ENCODE peak calls at places on chromosomes 16 and 17, in seven cellular contexts. R is ovary; F is right cardiac atrium; L is CD4-positive, CD25-positive, alpha-beta regulatory T cell; W is AG04450; U is mucosa of descending colon; D is body of pancreas. C is an unnamed sample.

GRCh38 chr17:27939489-27940465 is 46.6 kb upstream of the LYRM9 start:
- DNase-seq in R (no peak), L (no peak), U (no peak), D (no peak), F (no peak), W (no peak), C (no peak)

GRCh38 chr16:13543850-13544249 is 376.1 kb upstream of the ERCC4 start:
- DNase-seq in U (no peak), W (no peak), R (no peak), D (no peak), F (no peak), L (no peak), C (no peak)

GRCh38 chr16:85929259-85929704 is 30.3 kb downstream of the IRF8 start:
- DNase-seq in R (no peak), D (no peak), F (no peak), L (no peak), W (no peak), U (no peak), C (no peak)

GRCh38 chr17:51124641-51125503 is 4.2 kb upstream of the SPAG9 start:
- DNase-seq in R (no peak), U (no peak), W (no peak), L (no peak), D (no peak), F (no peak), C (no peak)

GRCh38 chr17:69269174-69269998 is 40.8 kb upstream of the ABCA10 start:
- DNase-seq in D (no peak), R (no peak), L (no peak), W (no peak), F (no peak), U (no peak), C (peak; percentile 85)

GRCh38 chr17:28612936-28613872 is 781 bp downstream of the RSKR start:
- DNase-seq in W (peak; percentile 8), U (peak; percentile 59), D (peak; percentile 31), L (peak; percentile 43), R (peak; percentile 41), F (no peak), C (peak; percentile 64)

GRCh38 chr17:78357687-78358537 is 2.0 kb downstream of the SOCS3 start:
- DNase-seq in R (no peak), D (no peak), W (no peak), L (no peak), F (peak; percentile 62), U (no peak), C (no peak)

GRCh38 chr17:62760059-62760887 is 47.8 kb downstream of the MARCHF10 start:
- DNase-seq in W (no peak), U (no peak), F (no peak), D (no peak), L (no peak), R (no peak), C (peak; percentile 76)

GRCh38 chr17:29826045-29826692 is 103.9 kb downstream of the SSH2 start:
- DNase-seq in D (no peak), L (no peak), R (no peak), F (no peak), W (no peak), U (no peak), C (no peak)

GRCh38 chr17:59287452-59287851 is 44.0 kb upstream of the YPEL2 start:
- DNase-seq in W (no peak), F (no peak), U (no peak), R (no peak), D (peak; percentile 15), L (peak; percentile 16), C (no peak)

GRCh38 chr16:89924925-89925307 is 1.8 kb downstream of the TUBB3 start:
- DNase-seq in R (no peak), U (no peak), L (no peak), W (no peak), F (no peak), D (no peak), C (peak; percentile 15)

GRCh38 chr17:45222273-45222993 is 748 bp downstream of the FMNL1 start:
- DNase-seq in F (peak; percentile 58), D (no peak), L (peak; percentile 79), W (no peak), U (no peak), R (no peak), C (no peak)

GRCh38 chr17:13587487-13588338 is 14.0 kb downstream of the HS3ST3A1 start:
- DNase-seq in R (no peak), L (no peak), W (no peak), U (no peak), D (no peak), F (no peak), C (peak; percentile 27)

GRCh38 chr17:46809110-46809571 is 9.4 kb downstream of the WNT3 start:
- DNase-seq in L (no peak), R (no peak), F (peak; percentile 9), U (no peak), W (no peak), D (no peak), C (no peak)

GRCh38 chr17:66717680-66718079 is 117.2 kb upstream of the CACNG5 start:
- DNase-seq in U (no peak), F (no peak), D (peak; percentile 91), L (no peak), R (no peak), W (no peak), C (no peak)

GRCh38 chr16:87538160-87538559 is 45.3 kb upstream of the ZCCHC14 start:
- DNase-seq in R (no peak), U (no peak), W (no peak), L (no peak), F (no peak), D (no peak), C (no peak)

GRCh38 chr16:87538594-87538993 is 45.8 kb upstream of the ZCCHC14 start:
- DNase-seq in W (no peak), D (no peak), U (no peak), L (no peak), F (no peak), R (no peak), C (peak; percentile 83)

GRCh38 chr16:87535855-87536794 is 43.3 kb upstream of the ZCCHC14 start:
- DNase-seq in F (no peak), U (no peak), W (no peak), D (no peak), L (no peak), R (no peak), C (no peak)

GRCh38 chr16:87535457-87535854 is 42.6 kb upstream of the ZCCHC14 start:
- DNase-seq in R (no peak), D (no peak), L (no peak), W (no peak), F (no peak), U (no peak), C (no peak)

DNA sequence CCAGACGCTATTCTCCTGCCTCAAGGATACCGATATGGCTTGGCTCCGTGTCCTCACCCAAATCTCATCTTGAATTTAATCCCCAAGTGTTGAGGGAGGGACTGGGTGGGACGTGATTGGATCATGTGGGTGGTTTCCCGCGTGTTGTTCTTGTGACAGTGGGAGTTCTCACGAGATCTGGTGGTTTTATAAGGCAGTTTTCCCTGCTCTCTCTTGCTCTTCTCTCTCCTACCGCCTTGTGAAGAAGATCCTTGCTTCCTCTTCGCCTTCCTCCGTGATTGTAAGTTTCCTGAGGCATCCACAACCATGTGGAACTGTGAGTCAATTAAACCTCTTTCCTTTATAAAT is 43.9 kb upstream of the ZCCHC14 start:
- DNase-seq in D (no peak), U (no peak), R (no peak), W (no peak), F (no peak), L (no peak), C (no peak)
- H3K9me3 ChIP-seq in D (no peaks in the 10 kb centered on the region), U (peaks cover 7% of the 10 kb centered on the region), R (no peaks in the 10 kb centered on the region), W (peaks cover 30% of the 10 kb centered on the region), F (no peaks in the 10 kb centered on the region), L (peaks cover 3% of the 10 kb centered on the region), C (peaks cover 22% of the 10 kb centered on the region)

GRCh38 chr17:83186226-83186625 is 106.8 kb downstream of the METRNL start:
- DNase-seq in W (no peak), L (no peak), U (no peak), F (peak; percentile 65), D (peak; percentile 2), R (peak; percentile 16), C (no peak)
- H3K9me3 ChIP-seq in W (peaks cover 18% of the 10 kb centered on the region), L (no peaks in the 10 kb centered on the region), U (no peaks in the 10 kb centered on the region), F (no peaks in the 10 kb centered on the region), D (no peaks in the 10 kb centered on the region), R (no peaks in the 10 kb centered on the region), C (peaks cover 13% of the 10 kb centered on the region)

DNA sequence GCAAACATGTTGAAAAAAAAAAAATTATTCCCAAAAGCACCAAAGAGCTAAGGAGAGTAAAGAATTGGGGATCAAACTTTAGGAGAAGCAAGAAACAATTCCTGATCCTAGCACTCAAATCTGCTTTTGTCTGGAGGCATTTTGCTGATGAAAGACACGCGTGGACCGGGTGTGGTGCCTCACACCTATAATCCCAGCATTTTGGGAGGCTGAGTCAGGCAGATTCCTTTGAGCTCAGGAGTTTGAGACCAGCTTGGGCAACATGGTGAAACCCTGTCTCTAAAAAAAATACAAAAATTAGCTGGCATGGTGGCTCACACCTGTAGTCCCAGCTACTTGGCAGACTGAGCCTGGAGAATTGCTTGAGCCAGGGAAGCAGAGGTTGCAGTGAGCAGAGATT is 35.4 kb downstream of the ZFP90 start:
- DNase-seq in L (no peak), D (no peak), U (no peak), R (no peak), F (no peak), W (no peak), C (no peak)
- H3K9me3 ChIP-seq in L (peaks cover 82% of the 10 kb centered on the region), D (no peaks in the 10 kb centered on the region), U (peaks cover 98% of the 10 kb centered on the region), R (no peaks in the 10 kb centered on the region), F (peaks cover 30% of the 10 kb centered on the region), W (peaks cover 63% of the 10 kb centered on the region), C (peaks cover 91% of the 10 kb centered on the region)

DNA sequence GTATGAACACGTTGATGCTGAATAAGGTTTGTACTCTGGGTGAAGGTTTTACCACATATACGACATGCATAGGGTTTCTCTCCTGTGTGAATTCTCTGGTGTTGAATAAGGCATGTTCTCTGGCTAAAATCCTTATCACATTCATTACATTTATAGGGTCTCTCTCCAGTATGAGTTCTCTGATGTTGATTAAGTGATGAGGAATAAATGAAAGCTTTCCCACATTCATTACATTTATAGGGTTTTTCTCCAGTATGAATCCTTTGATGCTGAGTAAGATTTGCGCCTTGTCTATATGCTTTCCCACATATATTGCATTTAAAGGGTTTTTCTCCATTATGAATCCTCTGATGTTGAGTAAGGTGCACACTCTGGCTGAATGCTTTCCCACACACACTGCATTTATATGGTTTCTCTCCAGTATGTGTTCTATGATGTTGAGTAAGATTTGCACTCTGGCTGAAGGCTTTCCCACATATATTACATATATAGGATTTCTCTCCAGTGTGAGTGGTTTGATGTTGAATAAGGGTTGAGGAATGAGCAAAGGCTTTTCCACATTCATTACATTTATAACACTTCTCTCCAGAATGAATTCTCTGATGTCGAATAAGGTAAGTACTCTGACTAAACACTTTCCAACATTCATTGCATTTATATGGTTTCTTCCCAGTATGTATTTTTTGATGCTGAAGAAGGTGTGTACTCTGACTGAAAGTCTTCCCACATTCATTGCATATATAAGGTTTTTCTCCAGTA is 16.9 kb downstream of the ZNF287 start:
- DNase-seq in D (no peak), U (no peak), R (no peak), L (no peak), W (no peak), F (no peak), C (no peak)
- H3K9me3 ChIP-seq in D (peaks cover 5% of the 10 kb centered on the region), U (peaks cover 100% of the 10 kb centered on the region), R (peaks cover 19% of the 10 kb centered on the region), L (peaks cover 89% of the 10 kb centered on the region), W (peaks cover 24% of the 10 kb centered on the region), F (peaks cover 5% of the 10 kb centered on the region), C (peaks cover 100% of the 10 kb centered on the region)

C was measured in adipocyte.